ENCODE peak calls at places on chromosomes 2 and 18, in ten cellular contexts. One of them, this sample, is unnamed.
A peak's percentile ranks its signal among the peaks of the same experiment; 100 is the strongest.

GRCh38 chr2:3317871-3318270 is 59.7 kb downstream of the EIPR1 start:
- DNase-seq in stimulated activated CD8-positive, alpha-beta memory T cell treated with anti-CD3 and anti-CD28 coated beads, Interleukin-15, amount 100 ng/mL, for 24 hours: no peak
- DNase-seq in GM13977: no peak
- DNase-seq in astrocyte: no peak
- DNase-seq in M059J: no peak
- DNase-seq in activated CD4-positive, alpha-beta T cell treated with anti-CD3 and anti-CD28 coated beads, Interleukin-2, amount 50 U/mL, for 1 hour: no peak
- DNase-seq in stimulated activated CD4-positive, alpha-beta T cell treated with anti-CD3 and anti-CD28 coated beads, Interleukin-15, amount 100 ng/mL, for 24 hours: no peak
- DNase-seq in NCI-H2029: no peak
- DNase-seq in amygdala: no peak
- DNase-seq in astrocyte of the hippocampus: no peak
- DNase-seq in this sample: no peak

GRCh38 chr2:71072492-71072891 is 4.0 kb downstream of the NAGK start:
- DNase-seq in M059J: no peak
- DNase-seq in amygdala: no peak
- DNase-seq in stimulated activated CD4-positive, alpha-beta T cell treated with anti-CD3 and anti-CD28 coated beads, Interleukin-15, amount 100 ng/mL, for 24 hours: no peak
- DNase-seq in GM13977: no peak
- DNase-seq in stimulated activated CD8-positive, alpha-beta memory T cell treated with anti-CD3 and anti-CD28 coated beads, Interleukin-15, amount 100 ng/mL, for 24 hours: no peak
- DNase-seq in astrocyte of the hippocampus: no peak
- DNase-seq in NCI-H2029: no peak
- DNase-seq in activated CD4-positive, alpha-beta T cell treated with anti-CD3 and anti-CD28 coated beads, Interleukin-2, amount 50 U/mL, for 1 hour: no peak
- DNase-seq in astrocyte: no peak
- DNase-seq in this sample: no peak

GRCh38 chr2:12265646-12266045 is 451.1 kb upstream of the TRIB2 start:
- DNase-seq in NCI-H2029: no peak
- DNase-seq in stimulated activated CD4-positive, alpha-beta T cell treated with anti-CD3 and anti-CD28 coated beads, Interleukin-15, amount 100 ng/mL, for 24 hours: no peak
- DNase-seq in astrocyte of the hippocampus: no peak
- DNase-seq in stimulated activated CD8-positive, alpha-beta memory T cell treated with anti-CD3 and anti-CD28 coated beads, Interleukin-15, amount 100 ng/mL, for 24 hours: no peak
- DNase-seq in M059J: no peak
- DNase-seq in activated CD4-positive, alpha-beta T cell treated with anti-CD3 and anti-CD28 coated beads, Interleukin-2, amount 50 U/mL, for 1 hour: no peak
- DNase-seq in astrocyte: no peak
- DNase-seq in GM13977: no peak
- DNase-seq in amygdala: no peak
- DNase-seq in this sample: no peak

GRCh38 chr18:13371689-13372404 is 153.3 kb downstream of the LDLRAD4 start:
- DNase-seq in astrocyte: no peak
- DNase-seq in M059J: no peak
- DNase-seq in stimulated activated CD4-positive, alpha-beta T cell treated with anti-CD3 and anti-CD28 coated beads, Interleukin-15, amount 100 ng/mL, for 24 hours: no peak
- DNase-seq in NCI-H2029: no peak
- DNase-seq in amygdala: no peak
- DNase-seq in GM13977: no peak
- DNase-seq in activated CD4-positive, alpha-beta T cell treated with anti-CD3 and anti-CD28 coated beads, Interleukin-2, amount 50 U/mL, for 1 hour: no peak
- DNase-seq in astrocyte of the hippocampus: no peak
- DNase-seq in stimulated activated CD8-positive, alpha-beta memory T cell treated with anti-CD3 and anti-CD28 coated beads, Interleukin-15, amount 100 ng/mL, for 24 hours: no peak
- DNase-seq in this sample: no peak

GRCh38 chr2:220276736-220277444 is 649.5 kb downstream of the SLC4A3 start:
- DNase-seq in astrocyte of the hippocampus: peak; percentile 30
- DNase-seq in M059J: peak; percentile 67
- DNase-seq in NCI-H2029: no peak
- DNase-seq in activated CD4-positive, alpha-beta T cell treated with anti-CD3 and anti-CD28 coated beads, Interleukin-2, amount 50 U/mL, for 1 hour: no peak
- DNase-seq in stimulated activated CD4-positive, alpha-beta T cell treated with anti-CD3 and anti-CD28 coated beads, Interleukin-15, amount 100 ng/mL, for 24 hours: no peak
- DNase-seq in amygdala: no peak
- DNase-seq in astrocyte: peak; percentile 81
- DNase-seq in stimulated activated CD8-positive, alpha-beta memory T cell treated with anti-CD3 and anti-CD28 coated beads, Interleukin-15, amount 100 ng/mL, for 24 hours: no peak
- DNase-seq in GM13977: no peak
- DNase-seq in this sample: peak; percentile 20

GRCh38 chr18:49494660-49495059 is 7.6 kb upstream of the C18orf32 start:
- DNase-seq in M059J: no peak
- DNase-seq in amygdala: no peak
- DNase-seq in astrocyte of the hippocampus: no peak
- DNase-seq in activated CD4-positive, alpha-beta T cell treated with anti-CD3 and anti-CD28 coated beads, Interleukin-2, amount 50 U/mL, for 1 hour: no peak
- DNase-seq in stimulated activated CD8-positive, alpha-beta memory T cell treated with anti-CD3 and anti-CD28 coated beads, Interleukin-15, amount 100 ng/mL, for 24 hours: no peak
- DNase-seq in astrocyte: no peak
- DNase-seq in GM13977: no peak
- DNase-seq in stimulated activated CD4-positive, alpha-beta T cell treated with anti-CD3 and anti-CD28 coated beads, Interleukin-15, amount 100 ng/mL, for 24 hours: no peak
- DNase-seq in NCI-H2029: no peak
- DNase-seq in this sample: no peak

GRCh38 chr2:170350929-170351826 is 173.2 kb downstream of the MYO3B start:
- DNase-seq in NCI-H2029: no peak
- DNase-seq in GM13977: no peak
- DNase-seq in stimulated activated CD8-positive, alpha-beta memory T cell treated with anti-CD3 and anti-CD28 coated beads, Interleukin-15, amount 100 ng/mL, for 24 hours: no peak
- DNase-seq in astrocyte of the hippocampus: no peak
- DNase-seq in activated CD4-positive, alpha-beta T cell treated with anti-CD3 and anti-CD28 coated beads, Interleukin-2, amount 50 U/mL, for 1 hour: no peak
- DNase-seq in astrocyte: no peak
- DNase-seq in amygdala: no peak
- DNase-seq in stimulated activated CD4-positive, alpha-beta T cell treated with anti-CD3 and anti-CD28 coated beads, Interleukin-15, amount 100 ng/mL, for 24 hours: no peak
- DNase-seq in M059J: no peak
- DNase-seq in this sample: no peak

GRCh38 chr2:3418766-3419165 is 39.3 kb downstream of the TRAPPC12 start:
- DNase-seq in NCI-H2029: no peak
- DNase-seq in GM13977: no peak
- DNase-seq in astrocyte of the hippocampus: no peak
- DNase-seq in activated CD4-positive, alpha-beta T cell treated with anti-CD3 and anti-CD28 coated beads, Interleukin-2, amount 50 U/mL, for 1 hour: no peak
- DNase-seq in stimulated activated CD8-positive, alpha-beta memory T cell treated with anti-CD3 and anti-CD28 coated beads, Interleukin-15, amount 100 ng/mL, for 24 hours: no peak
- DNase-seq in stimulated activated CD4-positive, alpha-beta T cell treated with anti-CD3 and anti-CD28 coated beads, Interleukin-15, amount 100 ng/mL, for 24 hours: no peak
- DNase-seq in astrocyte: no peak
- DNase-seq in amygdala: no peak
- DNase-seq in M059J: no peak
- DNase-seq in this sample: no peak

GRCh38 chr2:162430323-162430722 is 86.4 kb downstream of the GCA start:
- DNase-seq in amygdala: no peak
- DNase-seq in stimulated activated CD8-positive, alpha-beta memory T cell treated with anti-CD3 and anti-CD28 coated beads, Interleukin-15, amount 100 ng/mL, for 24 hours: no peak
- DNase-seq in stimulated activated CD4-positive, alpha-beta T cell treated with anti-CD3 and anti-CD28 coated beads, Interleukin-15, amount 100 ng/mL, for 24 hours: no peak
- DNase-seq in activated CD4-positive, alpha-beta T cell treated with anti-CD3 and anti-CD28 coated beads, Interleukin-2, amount 50 U/mL, for 1 hour: no peak
- DNase-seq in astrocyte of the hippocampus: peak; percentile 19
- DNase-seq in astrocyte: no peak
- DNase-seq in M059J: no peak
- DNase-seq in GM13977: no peak
- DNase-seq in NCI-H2029: peak; percentile 39
- DNase-seq in this sample: no peak

GRCh38 chr18:77619523-77619922 is 369.9 kb downstream of the GALR1 start:
- DNase-seq in amygdala: no peak
- DNase-seq in NCI-H2029: no peak
- DNase-seq in activated CD4-positive, alpha-beta T cell treated with anti-CD3 and anti-CD28 coated beads, Interleukin-2, amount 50 U/mL, for 1 hour: no peak
- DNase-seq in stimulated activated CD8-positive, alpha-beta memory T cell treated with anti-CD3 and anti-CD28 coated beads, Interleukin-15, amount 100 ng/mL, for 24 hours: no peak
- DNase-seq in astrocyte of the hippocampus: no peak
- DNase-seq in GM13977: no peak
- DNase-seq in stimulated activated CD4-positive, alpha-beta T cell treated with anti-CD3 and anti-CD28 coated beads, Interleukin-15, amount 100 ng/mL, for 24 hours: no peak
- DNase-seq in astrocyte: no peak
- DNase-seq in M059J: no peak
- DNase-seq in this sample: no peak

GRCh38 chr2:134500211-134500935 is 218.4 kb downstream of the TMEM163 start:
- DNase-seq in stimulated activated CD8-positive, alpha-beta memory T cell treated with anti-CD3 and anti-CD28 coated beads, Interleukin-15, amount 100 ng/mL, for 24 hours: no peak
- DNase-seq in NCI-H2029: no peak
- DNase-seq in stimulated activated CD4-positive, alpha-beta T cell treated with anti-CD3 and anti-CD28 coated beads, Interleukin-15, amount 100 ng/mL, for 24 hours: no peak
- DNase-seq in activated CD4-positive, alpha-beta T cell treated with anti-CD3 and anti-CD28 coated beads, Interleukin-2, amount 50 U/mL, for 1 hour: no peak
- DNase-seq in M059J: no peak
- DNase-seq in amygdala: no peak
- DNase-seq in GM13977: no peak
- DNase-seq in astrocyte of the hippocampus: no peak
- DNase-seq in astrocyte: no peak
- DNase-seq in this sample: no peak

GRCh38 chr2:120892967-120893667 is 157.4 kb downstream of the GLI2 start:
- DNase-seq in astrocyte: peak; percentile 71
- DNase-seq in amygdala: no peak
- DNase-seq in stimulated activated CD4-positive, alpha-beta T cell treated with anti-CD3 and anti-CD28 coated beads, Interleukin-15, amount 100 ng/mL, for 24 hours: no peak
- DNase-seq in astrocyte of the hippocampus: peak; percentile 81
- DNase-seq in NCI-H2029: no peak
- DNase-seq in activated CD4-positive, alpha-beta T cell treated with anti-CD3 and anti-CD28 coated beads, Interleukin-2, amount 50 U/mL, for 1 hour: no peak
- DNase-seq in M059J: peak; percentile 52
- DNase-seq in stimulated activated CD8-positive, alpha-beta memory T cell treated with anti-CD3 and anti-CD28 coated beads, Interleukin-15, amount 100 ng/mL, for 24 hours: no peak
- DNase-seq in GM13977: no peak
- DNase-seq in this sample: peak; percentile 16

GRCh38 chr2:69998761-69999160 is 37.3 kb upstream of the ASPRV1 start:
- DNase-seq in stimulated activated CD4-positive, alpha-beta T cell treated with anti-CD3 and anti-CD28 coated beads, Interleukin-15, amount 100 ng/mL, for 24 hours: no peak
- DNase-seq in astrocyte of the hippocampus: no peak
- DNase-seq in NCI-H2029: no peak
- DNase-seq in astrocyte: no peak
- DNase-seq in activated CD4-positive, alpha-beta T cell treated with anti-CD3 and anti-CD28 coated beads, Interleukin-2, amount 50 U/mL, for 1 hour: no peak
- DNase-seq in M059J: no peak
- DNase-seq in stimulated activated CD8-positive, alpha-beta memory T cell treated with anti-CD3 and anti-CD28 coated beads, Interleukin-15, amount 100 ng/mL, for 24 hours: no peak
- DNase-seq in amygdala: no peak
- DNase-seq in GM13977: no peak
- DNase-seq in this sample: no peak

GRCh38 chr18:46624127-46624526 is 32.9 kb downstream of the LOXHD1 start:
- DNase-seq in stimulated activated CD8-positive, alpha-beta memory T cell treated with anti-CD3 and anti-CD28 coated beads, Interleukin-15, amount 100 ng/mL, for 24 hours: no peak
- DNase-seq in M059J: no peak
- DNase-seq in GM13977: no peak
- DNase-seq in astrocyte: no peak
- DNase-seq in NCI-H2029: no peak
- DNase-seq in astrocyte of the hippocampus: no peak
- DNase-seq in activated CD4-positive, alpha-beta T cell treated with anti-CD3 and anti-CD28 coated beads, Interleukin-2, amount 50 U/mL, for 1 hour: no peak
- DNase-seq in amygdala: no peak
- DNase-seq in stimulated activated CD4-positive, alpha-beta T cell treated with anti-CD3 and anti-CD28 coated beads, Interleukin-15, amount 100 ng/mL, for 24 hours: peak; percentile 22
- DNase-seq in this sample: no peak

GRCh38 chr18:37294951-37295350 is 270.6 kb downstream of the CELF4 start:
- DNase-seq in GM13977: no peak
- DNase-seq in amygdala: no peak
- DNase-seq in stimulated activated CD8-positive, alpha-beta memory T cell treated with anti-CD3 and anti-CD28 coated beads, Interleukin-15, amount 100 ng/mL, for 24 hours: no peak
- DNase-seq in astrocyte of the hippocampus: peak; percentile 20
- DNase-seq in astrocyte: no peak
- DNase-seq in M059J: peak; percentile 37
- DNase-seq in stimulated activated CD4-positive, alpha-beta T cell treated with anti-CD3 and anti-CD28 coated beads, Interleukin-15, amount 100 ng/mL, for 24 hours: peak; percentile 22
- DNase-seq in NCI-H2029: no peak
- DNase-seq in activated CD4-positive, alpha-beta T cell treated with anti-CD3 and anti-CD28 coated beads, Interleukin-2, amount 50 U/mL, for 1 hour: no peak
- DNase-seq in this sample: peak; percentile 20

GRCh38 chr2:1647417-1648240 is 96.7 kb downstream of the PXDN start:
- DNase-seq in stimulated activated CD8-positive, alpha-beta memory T cell treated with anti-CD3 and anti-CD28 coated beads, Interleukin-15, amount 100 ng/mL, for 24 hours: no peak
- DNase-seq in astrocyte of the hippocampus: no peak
- DNase-seq in amygdala: no peak
- DNase-seq in M059J: no peak
- DNase-seq in GM13977: no peak
- DNase-seq in NCI-H2029: no peak
- DNase-seq in astrocyte: no peak
- DNase-seq in activated CD4-positive, alpha-beta T cell treated with anti-CD3 and anti-CD28 coated beads, Interleukin-2, amount 50 U/mL, for 1 hour: no peak
- DNase-seq in stimulated activated CD4-positive, alpha-beta T cell treated with anti-CD3 and anti-CD28 coated beads, Interleukin-15, amount 100 ng/mL, for 24 hours: no peak
- DNase-seq in this sample: no peak

GRCh38 chr2:159961005-159961404 is 101.4 kb downstream of the PLA2R1 start:
- DNase-seq in activated CD4-positive, alpha-beta T cell treated with anti-CD3 and anti-CD28 coated beads, Interleukin-2, amount 50 U/mL, for 1 hour: no peak
- DNase-seq in amygdala: no peak
- DNase-seq in astrocyte of the hippocampus: peak; percentile 33
- DNase-seq in NCI-H2029: no peak
- DNase-seq in astrocyte: peak; percentile 50
- DNase-seq in GM13977: no peak
- DNase-seq in M059J: peak; percentile 9
- DNase-seq in stimulated activated CD8-positive, alpha-beta memory T cell treated with anti-CD3 and anti-CD28 coated beads, Interleukin-15, amount 100 ng/mL, for 24 hours: no peak
- DNase-seq in stimulated activated CD4-positive, alpha-beta T cell treated with anti-CD3 and anti-CD28 coated beads, Interleukin-15, amount 100 ng/mL, for 24 hours: no peak
- DNase-seq in this sample: peak; percentile 59

GRCh38 chr2:159879061-159879604 is 81.1 kb upstream of the CD302 start:
- DNase-seq in astrocyte of the hippocampus: peak; percentile 29
- DNase-seq in activated CD4-positive, alpha-beta T cell treated with anti-CD3 and anti-CD28 coated beads, Interleukin-2, amount 50 U/mL, for 1 hour: no peak
- DNase-seq in stimulated activated CD8-positive, alpha-beta memory T cell treated with anti-CD3 and anti-CD28 coated beads, Interleukin-15, amount 100 ng/mL, for 24 hours: no peak
- DNase-seq in stimulated activated CD4-positive, alpha-beta T cell treated with anti-CD3 and anti-CD28 coated beads, Interleukin-15, amount 100 ng/mL, for 24 hours: peak; percentile 54
- DNase-seq in amygdala: no peak
- DNase-seq in M059J: no peak
- DNase-seq in astrocyte: peak; percentile 66
- DNase-seq in NCI-H2029: no peak
- DNase-seq in GM13977: peak; percentile 50
- DNase-seq in this sample: peak; percentile 29

GRCh38 chr18:6718255-6718654 is 11.3 kb upstream of the ARHGAP28 start:
- DNase-seq in astrocyte of the hippocampus: peak; percentile 19
- DNase-seq in astrocyte: no peak
- DNase-seq in GM13977: no peak
- DNase-seq in M059J: no peak
- DNase-seq in activated CD4-positive, alpha-beta T cell treated with anti-CD3 and anti-CD28 coated beads, Interleukin-2, amount 50 U/mL, for 1 hour: no peak
- DNase-seq in NCI-H2029: no peak
- DNase-seq in amygdala: no peak
- DNase-seq in stimulated activated CD4-positive, alpha-beta T cell treated with anti-CD3 and anti-CD28 coated beads, Interleukin-15, amount 100 ng/mL, for 24 hours: no peak
- DNase-seq in stimulated activated CD8-positive, alpha-beta memory T cell treated with anti-CD3 and anti-CD28 coated beads, Interleukin-15, amount 100 ng/mL, for 24 hours: no peak
- DNase-seq in this sample: no peak

GRCh38 chr2:119491776-119492525 is 32.3 kb downstream of the SCTR start:
- DNase-seq in stimulated activated CD8-positive, alpha-beta memory T cell treated with anti-CD3 and anti-CD28 coated beads, Interleukin-15, amount 100 ng/mL, for 24 hours: no peak
- DNase-seq in astrocyte: peak; percentile 93
- DNase-seq in astrocyte of the hippocampus: peak; percentile 95
- DNase-seq in activated CD4-positive, alpha-beta T cell treated with anti-CD3 and anti-CD28 coated beads, Interleukin-2, amount 50 U/mL, for 1 hour: no peak
- DNase-seq in M059J: peak; percentile 86
- DNase-seq in stimulated activated CD4-positive, alpha-beta T cell treated with anti-CD3 and anti-CD28 coated beads, Interleukin-15, amount 100 ng/mL, for 24 hours: no peak
- DNase-seq in NCI-H2029: peak; percentile 17
- DNase-seq in GM13977: no peak
- DNase-seq in amygdala: no peak
- DNase-seq in this sample: peak; percentile 95

This sample was measured in epithelial cell of esophagus.